ENCODE peak calls at places on chromosomes 2 and 18, in five cellular contexts. One of them, this sample, is unnamed. For H3K4me1, the result is how much of the 10 kb centered on the place peaks cover.

GRCh38 chr2:163682695-163683094 is 53.1 kb downstream of the FIGN start:
- DNase-seq in mesenchymal stem cell: peak
- DNase-seq in ovary: no peak
- DNase-seq in A549: no peak
- DNase-seq in effector memory CD4-positive, alpha-beta T cell: no peak
- DNase-seq in this sample: peak

GRCh38 chr2:71747573-71747972 is 294.2 kb downstream of the DYSF start:
- DNase-seq in mesenchymal stem cell: no peak
- DNase-seq in ovary: no peak
- DNase-seq in A549: no peak
- DNase-seq in effector memory CD4-positive, alpha-beta T cell: no peak
- DNase-seq in this sample: peak

GRCh38 chr2:73297151-73297559 is 3.8 kb upstream of the EGR4 start:
- DNase-seq in mesenchymal stem cell: peak
- DNase-seq in ovary: no peak
- DNase-seq in A549: no peak
- DNase-seq in effector memory CD4-positive, alpha-beta T cell: no peak
- DNase-seq in this sample: no peak

GRCh38 chr18:3248670-3249359 is 1.2 kb downstream of the MYL12A start:
- DNase-seq in mesenchymal stem cell: peak
- DNase-seq in ovary: no peak
- DNase-seq in A549: no peak
- DNase-seq in effector memory CD4-positive, alpha-beta T cell: peak
- DNase-seq in this sample: peak

GRCh38 chr2:10901160-10901559 is 10.6 kb upstream of the KCNF1 start:
- DNase-seq in mesenchymal stem cell: peak
- DNase-seq in ovary: no peak
- DNase-seq in A549: peak
- DNase-seq in effector memory CD4-positive, alpha-beta T cell: no peak
- DNase-seq in this sample: peak

GRCh38 chr2:191358325-191359025 is 113.3 kb downstream of the MYO1B start:
- DNase-seq in mesenchymal stem cell: no peak
- DNase-seq in ovary: no peak
- DNase-seq in A549: no peak
- DNase-seq in effector memory CD4-positive, alpha-beta T cell: no peak
- DNase-seq in this sample: no peak

GRCh38 chr2:193876980-193877379 is 1682.2 kb upstream of the TMEFF2 start:
- DNase-seq in mesenchymal stem cell: no peak
- DNase-seq in ovary: no peak
- DNase-seq in A549: no peak
- DNase-seq in effector memory CD4-positive, alpha-beta T cell: no peak
- DNase-seq in this sample: no peak

GRCh38 chr2:75303227-75303626 is 103.9 kb upstream of the TACR1 start:
- DNase-seq in mesenchymal stem cell: no peak
- DNase-seq in ovary: no peak
- DNase-seq in A549: no peak
- DNase-seq in effector memory CD4-positive, alpha-beta T cell: no peak
- DNase-seq in this sample: no peak

GRCh38 chr18:10226971-10227370 is 227.5 kb upstream of the APCDD1 start:
- DNase-seq in mesenchymal stem cell: no peak
- DNase-seq in ovary: no peak
- DNase-seq in A549: no peak
- DNase-seq in effector memory CD4-positive, alpha-beta T cell: no peak
- DNase-seq in this sample: no peak

GRCh38 chr2:21740529-21740928 is 616.8 kb downstream of the TDRD15 start:
- DNase-seq in mesenchymal stem cell: peak
- DNase-seq in ovary: no peak
- DNase-seq in A549: no peak
- DNase-seq in effector memory CD4-positive, alpha-beta T cell: no peak
- DNase-seq in this sample: no peak

GRCh38 chr18:62505669-62506494 is 16.9 kb upstream of the ZCCHC2 start:
- DNase-seq in mesenchymal stem cell: peak
- DNase-seq in ovary: no peak
- DNase-seq in A549: no peak
- DNase-seq in effector memory CD4-positive, alpha-beta T cell: no peak
- DNase-seq in this sample: no peak

GRCh38 chr2:199381531-199381930 is 76.2 kb downstream of the SATB2 start:
- DNase-seq in mesenchymal stem cell: no peak
- DNase-seq in ovary: no peak
- DNase-seq in A549: no peak
- DNase-seq in effector memory CD4-positive, alpha-beta T cell: no peak
- DNase-seq in this sample: no peak

GRCh38 chr18:596288-596881 is 403 bp upstream of the CLUL1 start:
- DNase-seq in mesenchymal stem cell: no peak
- DNase-seq in ovary: peak
- DNase-seq in A549: no peak
- DNase-seq in effector memory CD4-positive, alpha-beta T cell: no peak
- DNase-seq in this sample: peak

GRCh38 chr2:240739797-240740196 is 48.1 kb downstream of the AQP12A start:
- DNase-seq in mesenchymal stem cell: no peak
- DNase-seq in ovary: no peak
- DNase-seq in A549: no peak
- DNase-seq in effector memory CD4-positive, alpha-beta T cell: no peak
- DNase-seq in this sample: no peak

GRCh38 chr2:101805146-101806088 is 107.9 kb downstream of the MAP4K4 start:
- DNase-seq in mesenchymal stem cell: peak
- DNase-seq in ovary: no peak
- DNase-seq in A549: peak
- DNase-seq in effector memory CD4-positive, alpha-beta T cell: no peak
- DNase-seq in this sample: no peak

GRCh38 chr2:130744287-130745117 is 10.8 kb upstream of the AMER3 start:
- DNase-seq in mesenchymal stem cell: no peak
- DNase-seq in ovary: no peak
- DNase-seq in A549: no peak
- DNase-seq in effector memory CD4-positive, alpha-beta T cell: no peak
- DNase-seq in this sample: no peak

GRCh38 chr2:232464534-232464865 is 8.5 kb downstream of the ALPI start:
- DNase-seq in mesenchymal stem cell: no peak
- DNase-seq in ovary: no peak
- DNase-seq in A549: no peak
- DNase-seq in effector memory CD4-positive, alpha-beta T cell: no peak
- DNase-seq in this sample: no peak

GRCh38 chr2:60890393-60890707 is 9.0 kb downstream of the REL start:
- DNase-seq in mesenchymal stem cell: no peak
- DNase-seq in ovary: no peak
- DNase-seq in A549: no peak
- DNase-seq in effector memory CD4-positive, alpha-beta T cell: no peak
- DNase-seq in this sample: no peak

GRCh38 chr18:48968412-48969215 is 17.8 kb upstream of the SMAD7 start:
- DNase-seq in mesenchymal stem cell: no peak
- DNase-seq in ovary: no peak
- DNase-seq in A549: no peak
- DNase-seq in effector memory CD4-positive, alpha-beta T cell: no peak
- DNase-seq in this sample: no peak

GRCh38 chr18:525066-525797 is 24.7 kb upstream of the COLEC12 start:
- DNase-seq in mesenchymal stem cell: peak
- DNase-seq in ovary: no peak
- DNase-seq in A549: no peak
- DNase-seq in effector memory CD4-positive, alpha-beta T cell: no peak
- DNase-seq in this sample: peak

GRCh38 chr2:18690342-18690741 is 101.0 kb upstream of the NT5C1B start:
- DNase-seq in mesenchymal stem cell: no peak
- DNase-seq in ovary: no peak
- DNase-seq in A549: no peak
- DNase-seq in effector memory CD4-positive, alpha-beta T cell: no peak
- DNase-seq in this sample: no peak

GRCh38 chr18:50590625-50591024 is 30.7 kb downstream of the MAPK4 start:
- DNase-seq in mesenchymal stem cell: no peak
- DNase-seq in ovary: no peak
- DNase-seq in A549: no peak
- DNase-seq in effector memory CD4-positive, alpha-beta T cell: no peak
- DNase-seq in this sample: no peak

GRCh38 chr18:7617738-7618422 is 50.8 kb downstream of the PTPRM start:
- DNase-seq in mesenchymal stem cell: peak
- DNase-seq in ovary: no peak
- DNase-seq in A549: no peak
- DNase-seq in effector memory CD4-positive, alpha-beta T cell: no peak
- DNase-seq in this sample: peak

GRCh38 chr2:230323385-230324106 is 3.4 kb upstream of the SP140L start:
- DNase-seq in mesenchymal stem cell: no peak
- DNase-seq in ovary: no peak
- DNase-seq in A549: peak
- DNase-seq in effector memory CD4-positive, alpha-beta T cell: no peak
- DNase-seq in this sample: no peak

GRCh38 chr2:26727641-26728561 is 35.4 kb downstream of the KCNK3 start:
- DNase-seq in mesenchymal stem cell: no peak
- DNase-seq in ovary: peak
- DNase-seq in A549: no peak
- DNase-seq in effector memory CD4-positive, alpha-beta T cell: no peak
- DNase-seq in this sample: no peak

GRCh38 chr2:202589582-202589949 is 45.2 kb upstream of the FAM117B start:
- DNase-seq in mesenchymal stem cell: no peak
- DNase-seq in ovary: no peak
- DNase-seq in A549: no peak
- DNase-seq in effector memory CD4-positive, alpha-beta T cell: no peak
- DNase-seq in this sample: no peak

GRCh38 chr2:212536385-212537310 is 2.0 kb downstream of the ERBB4 start:
- DNase-seq in mesenchymal stem cell: peak
- DNase-seq in ovary: peak
- DNase-seq in A549: no peak
- DNase-seq in effector memory CD4-positive, alpha-beta T cell: no peak
- DNase-seq in this sample: peak

GRCh38 chr18:63834471-63835113 is 52.9 kb upstream of the SERPINB2 start:
- DNase-seq in mesenchymal stem cell: no peak
- DNase-seq in ovary: no peak
- DNase-seq in A549: no peak
- DNase-seq in effector memory CD4-positive, alpha-beta T cell: no peak
- DNase-seq in this sample: no peak

GRCh38 chr2:238060542-238061309 is at the start of gene SCLY:
- DNase-seq in mesenchymal stem cell: peak
- DNase-seq in ovary: peak
- DNase-seq in A549: peak
- DNase-seq in effector memory CD4-positive, alpha-beta T cell: peak
- DNase-seq in this sample: peak
- H3K4me1 ChIP-seq in mesenchymal stem cell: under half
- H3K4me1 ChIP-seq in ovary: under half
- H3K4me1 ChIP-seq in A549: under half
- H3K4me1 ChIP-seq in effector memory CD4-positive, alpha-beta T cell: under half
- H3K4me1 ChIP-seq in this sample: under half

GRCh38 chr18:70295192-70295522 is 6.3 kb downstream of the SOCS6 start:
- DNase-seq in mesenchymal stem cell: no peak
- DNase-seq in ovary: no peak
- DNase-seq in A549: no peak
- DNase-seq in effector memory CD4-positive, alpha-beta T cell: no peak
- DNase-seq in this sample: no peak

GRCh38 chr18:70294471-70295191 is 5.8 kb downstream of the SOCS6 start:
- DNase-seq in mesenchymal stem cell: no peak
- DNase-seq in ovary: no peak
- DNase-seq in A549: no peak
- DNase-seq in effector memory CD4-positive, alpha-beta T cell: no peak
- DNase-seq in this sample: no peak

GRCh38 chr18:70295633-70296188 is 6.9 kb downstream of the SOCS6 start:
- DNase-seq in mesenchymal stem cell: peak
- DNase-seq in ovary: no peak
- DNase-seq in A549: no peak
- DNase-seq in effector memory CD4-positive, alpha-beta T cell: no peak
- DNase-seq in this sample: no peak

GRCh38 chr18:70296781-70297180 is 7.9 kb downstream of the SOCS6 start:
- DNase-seq in mesenchymal stem cell: no peak
- DNase-seq in ovary: no peak
- DNase-seq in A549: no peak
- DNase-seq in effector memory CD4-positive, alpha-beta T cell: no peak
- DNase-seq in this sample: no peak

GRCh38 chr18:70296289-70296688 is 7.4 kb downstream of the SOCS6 start:
- DNase-seq in mesenchymal stem cell: peak
- DNase-seq in ovary: no peak
- DNase-seq in A549: peak
- DNase-seq in effector memory CD4-positive, alpha-beta T cell: no peak
- DNase-seq in this sample: no peak
- H3K27ac ChIP-seq in mesenchymal stem cell: no peak
- H3K27ac ChIP-seq in ovary: no peak
- H3K27ac ChIP-seq in A549: peak
- H3K27ac ChIP-seq in effector memory CD4-positive, alpha-beta T cell: no peak
- H3K27ac ChIP-seq in this sample: no peak

GRCh38 chr18:14962626-14963025 is 214.7 kb downstream of the ANKRD30B start:
- DNase-seq in mesenchymal stem cell: no peak
- DNase-seq in ovary: no peak
- DNase-seq in A549: no peak
- DNase-seq in effector memory CD4-positive, alpha-beta T cell: no peak
- DNase-seq in this sample: no peak

GRCh38 chr18:14961991-14962390 is 214.0 kb downstream of the ANKRD30B start:
- DNase-seq in mesenchymal stem cell: no peak
- DNase-seq in ovary: no peak
- DNase-seq in A549: no peak
- DNase-seq in effector memory CD4-positive, alpha-beta T cell: no peak
- DNase-seq in this sample: no peak

GRCh38 chr18:14965553-14965952 is 217.6 kb downstream of the ANKRD30B start:
- DNase-seq in mesenchymal stem cell: no peak
- DNase-seq in ovary: no peak
- DNase-seq in A549: no peak
- DNase-seq in effector memory CD4-positive, alpha-beta T cell: no peak
- DNase-seq in this sample: no peak

GRCh38 chr18:14963246-14963645 is 215.3 kb downstream of the ANKRD30B start:
- DNase-seq in mesenchymal stem cell: no peak
- DNase-seq in ovary: no peak
- DNase-seq in A549: no peak
- DNase-seq in effector memory CD4-positive, alpha-beta T cell: no peak
- DNase-seq in this sample: no peak

DNA sequence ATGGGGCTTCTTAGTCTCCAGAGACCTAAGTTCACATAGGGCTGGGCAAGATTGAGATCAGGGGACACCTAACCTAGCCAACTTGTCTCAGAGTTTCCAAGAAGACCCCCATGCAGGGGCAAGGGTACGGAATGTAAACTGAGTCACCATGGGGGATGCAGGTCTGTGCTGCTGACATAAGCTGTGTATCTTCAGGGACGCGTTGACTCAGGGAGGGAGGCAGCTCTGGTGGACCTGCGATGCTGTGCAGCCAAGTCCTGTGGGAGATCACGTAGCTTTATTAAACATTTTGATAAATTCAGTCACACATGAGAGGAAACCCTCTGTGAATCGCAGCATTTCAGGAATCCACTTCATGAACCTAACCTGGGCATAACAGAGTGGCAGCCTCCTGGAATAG is 216.0 kb downstream of the ANKRD30B start:
- DNase-seq in mesenchymal stem cell: no peak
- DNase-seq in ovary: no peak
- DNase-seq in A549: no peak
- DNase-seq in effector memory CD4-positive, alpha-beta T cell: no peak
- DNase-seq in this sample: no peak
- H3K4me1 ChIP-seq in mesenchymal stem cell: under half
- H3K4me1 ChIP-seq in ovary: under half
- H3K4me1 ChIP-seq in A549: under half
- H3K4me1 ChIP-seq in effector memory CD4-positive, alpha-beta T cell: under half
- H3K4me1 ChIP-seq in this sample: under half

DNA sequence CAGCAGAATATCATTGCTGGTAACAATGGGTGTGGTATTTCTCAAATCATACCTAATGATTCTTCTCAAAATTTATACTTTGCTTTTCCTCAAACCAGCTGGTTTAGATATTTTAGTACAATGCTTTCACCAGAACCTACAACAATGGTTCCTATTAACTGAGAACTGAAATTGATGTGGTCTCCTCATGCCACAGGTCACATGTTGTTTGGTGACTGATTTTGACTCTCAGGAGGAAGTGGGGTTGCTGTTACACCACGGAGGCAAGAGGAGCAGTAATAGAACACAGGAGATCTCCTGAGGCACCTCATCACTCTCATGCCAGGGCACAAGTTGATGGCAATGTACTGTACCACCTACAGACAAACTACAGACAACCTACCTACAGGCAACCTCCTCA is 3.0 kb upstream of the CEP68 start:
- DNase-seq in mesenchymal stem cell: no peak
- DNase-seq in ovary: no peak
- DNase-seq in A549: no peak
- DNase-seq in effector memory CD4-positive, alpha-beta T cell: no peak
- DNase-seq in this sample: no peak
- H3K27ac ChIP-seq in mesenchymal stem cell: no peak
- H3K27ac ChIP-seq in ovary: no peak
- H3K27ac ChIP-seq in A549: no peak
- H3K27ac ChIP-seq in effector memory CD4-positive, alpha-beta T cell: no peak
- H3K27ac ChIP-seq in this sample: no peak